ENCODE peak calls at places on chromosomes 16 and 17, in nine cellular contexts. One of them, this sample, is unnamed. For H3K4me1, the result is how much of the 10 kb centered on the place peaks cover.

GRCh38 chr16:9039208-9039607 is 52.2 kb upstream of the HAPSTR1 start:
- DNase-seq in endothelial cell of umbilical vein: no peak
- DNase-seq in A549: no peak
- DNase-seq in tibial nerve: no peak
- DNase-seq in body of pancreas: no peak
- DNase-seq in adrenal gland: no peak
- DNase-seq in gastrocnemius medialis: no peak
- DNase-seq in HCT116: no peak
- DNase-seq in right lobe of liver: no peak
- DNase-seq in this sample: no peak

GRCh38 chr17:249236-249993 is 68.0 kb upstream of the DOC2B start:
- DNase-seq in endothelial cell of umbilical vein: no peak
- DNase-seq in A549: no peak
- DNase-seq in tibial nerve: no peak
- DNase-seq in body of pancreas: peak
- DNase-seq in adrenal gland: peak
- DNase-seq in gastrocnemius medialis: no peak
- DNase-seq in HCT116: no peak
- DNase-seq in right lobe of liver: no peak
- DNase-seq in this sample: peak

GRCh38 chr17:29617481-29618271 is 5.0 kb downstream of the CORO6 start:
- DNase-seq in endothelial cell of umbilical vein: peak
- DNase-seq in A549: peak
- DNase-seq in tibial nerve: peak
- DNase-seq in body of pancreas: peak
- DNase-seq in adrenal gland: peak
- DNase-seq in gastrocnemius medialis: no peak
- DNase-seq in HCT116: peak
- DNase-seq in right lobe of liver: peak
- DNase-seq in this sample: peak

GRCh38 chr17:44235583-44235936 is 16.1 kb upstream of the UBTF start:
- DNase-seq in endothelial cell of umbilical vein: no peak
- DNase-seq in A549: no peak
- DNase-seq in tibial nerve: no peak
- DNase-seq in body of pancreas: no peak
- DNase-seq in adrenal gland: no peak
- DNase-seq in gastrocnemius medialis: no peak
- DNase-seq in HCT116: peak
- DNase-seq in right lobe of liver: no peak
- DNase-seq in this sample: no peak

GRCh38 chr17:72407336-72408121 is 286.7 kb downstream of the SOX9 start:
- DNase-seq in endothelial cell of umbilical vein: peak
- DNase-seq in A549: peak
- DNase-seq in tibial nerve: no peak
- DNase-seq in body of pancreas: peak
- DNase-seq in adrenal gland: peak
- DNase-seq in gastrocnemius medialis: no peak
- DNase-seq in HCT116: peak
- DNase-seq in right lobe of liver: no peak
- DNase-seq in this sample: peak

GRCh38 chr17:61309857-61310256 is 89.8 kb upstream of the TBX2 start:
- DNase-seq in endothelial cell of umbilical vein: no peak
- DNase-seq in A549: no peak
- DNase-seq in tibial nerve: no peak
- DNase-seq in body of pancreas: no peak
- DNase-seq in adrenal gland: no peak
- DNase-seq in gastrocnemius medialis: no peak
- DNase-seq in HCT116: no peak
- DNase-seq in right lobe of liver: no peak
- DNase-seq in this sample: no peak

GRCh38 chr17:59633658-59634359 is 14.1 kb downstream of the CLTC start:
- DNase-seq in endothelial cell of umbilical vein: no peak
- DNase-seq in A549: no peak
- DNase-seq in tibial nerve: no peak
- DNase-seq in body of pancreas: no peak
- DNase-seq in adrenal gland: no peak
- DNase-seq in gastrocnemius medialis: no peak
- DNase-seq in HCT116: no peak
- DNase-seq in right lobe of liver: no peak
- DNase-seq in this sample: no peak

GRCh38 chr16:49672753-49673152 is 183.2 kb downstream of the ZNF423 start:
- DNase-seq in endothelial cell of umbilical vein: no peak
- DNase-seq in A549: no peak
- DNase-seq in tibial nerve: no peak
- DNase-seq in body of pancreas: no peak
- DNase-seq in adrenal gland: no peak
- DNase-seq in gastrocnemius medialis: no peak
- DNase-seq in HCT116: no peak
- DNase-seq in right lobe of liver: no peak
- DNase-seq in this sample: no peak

GRCh38 chr16:25052530-25052929 is 37.4 kb upstream of the ARHGAP17 start:
- DNase-seq in endothelial cell of umbilical vein: no peak
- DNase-seq in A549: no peak
- DNase-seq in tibial nerve: no peak
- DNase-seq in body of pancreas: peak
- DNase-seq in adrenal gland: no peak
- DNase-seq in gastrocnemius medialis: no peak
- DNase-seq in HCT116: no peak
- DNase-seq in right lobe of liver: peak
- DNase-seq in this sample: no peak

GRCh38 chr17:56149266-56150036 is 3.8 kb upstream of the ANKFN1 start:
- DNase-seq in endothelial cell of umbilical vein: no peak
- DNase-seq in A549: no peak
- DNase-seq in tibial nerve: no peak
- DNase-seq in body of pancreas: no peak
- DNase-seq in adrenal gland: no peak
- DNase-seq in gastrocnemius medialis: no peak
- DNase-seq in HCT116: no peak
- DNase-seq in right lobe of liver: no peak
- DNase-seq in this sample: no peak

DNA sequence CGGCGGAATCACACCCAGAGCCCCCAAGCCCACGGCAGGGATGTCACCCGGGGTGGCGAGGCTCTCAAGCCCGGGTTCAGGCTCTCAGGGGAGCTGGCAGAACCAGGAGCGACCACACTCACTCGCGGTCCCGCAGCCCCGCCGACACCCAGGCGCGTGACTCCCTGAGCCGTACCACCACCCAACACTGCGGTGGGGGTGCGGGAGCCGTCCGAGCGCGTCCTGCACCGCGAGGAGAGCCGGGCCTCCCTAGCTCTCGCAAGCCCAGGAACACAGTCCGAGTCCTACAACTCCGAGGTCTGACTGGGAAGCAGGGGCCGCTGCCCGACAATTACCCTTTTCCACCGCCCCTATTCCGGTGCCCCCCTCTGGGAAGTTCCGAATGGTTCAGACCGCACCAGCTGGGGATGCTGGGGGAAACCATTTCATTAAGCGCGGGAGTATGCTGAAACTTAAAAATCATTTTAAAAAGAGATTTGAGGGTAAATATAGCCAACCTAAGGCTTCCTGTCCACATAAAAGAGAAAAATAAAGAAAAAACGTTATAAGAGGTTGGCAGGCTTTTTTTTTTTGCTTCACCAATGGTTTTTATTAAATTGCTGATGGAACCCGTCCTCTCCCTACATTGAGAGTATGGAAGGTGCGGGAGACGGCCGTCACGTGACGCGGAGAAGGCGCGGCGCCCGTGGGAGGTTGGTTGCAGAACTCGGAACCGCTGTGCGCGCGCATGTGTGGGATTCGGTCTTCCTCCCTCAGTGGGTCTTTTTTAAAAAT is at the start of gene FLCN:
- DNase-seq in endothelial cell of umbilical vein: peak
- DNase-seq in A549: peak
- DNase-seq in tibial nerve: peak
- DNase-seq in body of pancreas: peak
- DNase-seq in adrenal gland: peak
- DNase-seq in gastrocnemius medialis: peak
- DNase-seq in HCT116: peak
- DNase-seq in right lobe of liver: peak
- DNase-seq in this sample: peak
- TF ChIP-seq POLR2A in endothelial cell of umbilical vein: peak
- TF ChIP-seq POLR2A in A549: peak
- TF ChIP-seq POLR2A in tibial nerve: peak
- TF ChIP-seq POLR2A in body of pancreas: peak
- TF ChIP-seq POLR2A in adrenal gland: peak
- TF ChIP-seq POLR2A in gastrocnemius medialis: peak
- TF ChIP-seq POLR2A in HCT116: peak
- TF ChIP-seq POLR2A in right lobe of liver: peak
- TF ChIP-seq POLR2A in this sample: peak

GRCh38 chr17:63631626-63632025 is 9.4 kb downstream of the MAP3K3 start:
- DNase-seq in endothelial cell of umbilical vein: peak
- DNase-seq in A549: no peak
- DNase-seq in tibial nerve: no peak
- DNase-seq in body of pancreas: no peak
- DNase-seq in adrenal gland: no peak
- DNase-seq in gastrocnemius medialis: no peak
- DNase-seq in HCT116: no peak
- DNase-seq in right lobe of liver: no peak
- DNase-seq in this sample: no peak

GRCh38 chr17:63633742-63634141 is 11.5 kb downstream of the MAP3K3 start:
- DNase-seq in endothelial cell of umbilical vein: no peak
- DNase-seq in A549: no peak
- DNase-seq in tibial nerve: no peak
- DNase-seq in body of pancreas: no peak
- DNase-seq in adrenal gland: no peak
- DNase-seq in gastrocnemius medialis: no peak
- DNase-seq in HCT116: no peak
- DNase-seq in right lobe of liver: no peak
- DNase-seq in this sample: no peak

GRCh38 chr17:63631062-63631461 is 8.8 kb downstream of the MAP3K3 start:
- DNase-seq in endothelial cell of umbilical vein: no peak
- DNase-seq in A549: no peak
- DNase-seq in tibial nerve: no peak
- DNase-seq in body of pancreas: no peak
- DNase-seq in adrenal gland: no peak
- DNase-seq in gastrocnemius medialis: no peak
- DNase-seq in HCT116: no peak
- DNase-seq in right lobe of liver: no peak
- DNase-seq in this sample: no peak

GRCh38 chr17:63626551-63627228 is 4.5 kb downstream of the MAP3K3 start:
- DNase-seq in endothelial cell of umbilical vein: peak
- DNase-seq in A549: no peak
- DNase-seq in tibial nerve: no peak
- DNase-seq in body of pancreas: no peak
- DNase-seq in adrenal gland: no peak
- DNase-seq in gastrocnemius medialis: no peak
- DNase-seq in HCT116: no peak
- DNase-seq in right lobe of liver: no peak
- DNase-seq in this sample: no peak

GRCh38 chr17:63629627-63630026 is 7.4 kb downstream of the MAP3K3 start:
- DNase-seq in endothelial cell of umbilical vein: peak
- DNase-seq in A549: no peak
- DNase-seq in tibial nerve: no peak
- DNase-seq in body of pancreas: no peak
- DNase-seq in adrenal gland: no peak
- DNase-seq in gastrocnemius medialis: no peak
- DNase-seq in HCT116: no peak
- DNase-seq in right lobe of liver: no peak
- DNase-seq in this sample: no peak
- H3K4me1 ChIP-seq in endothelial cell of umbilical vein: under half
- H3K4me1 ChIP-seq in A549: under half
- H3K4me1 ChIP-seq in tibial nerve: half or more
- H3K4me1 ChIP-seq in body of pancreas: half or more
- H3K4me1 ChIP-seq in adrenal gland: half or more
- H3K4me1 ChIP-seq in gastrocnemius medialis: half or more
- H3K4me1 ChIP-seq in HCT116: under half
- H3K4me1 ChIP-seq in right lobe of liver: under half
- H3K4me1 ChIP-seq in this sample: under half

DNA sequence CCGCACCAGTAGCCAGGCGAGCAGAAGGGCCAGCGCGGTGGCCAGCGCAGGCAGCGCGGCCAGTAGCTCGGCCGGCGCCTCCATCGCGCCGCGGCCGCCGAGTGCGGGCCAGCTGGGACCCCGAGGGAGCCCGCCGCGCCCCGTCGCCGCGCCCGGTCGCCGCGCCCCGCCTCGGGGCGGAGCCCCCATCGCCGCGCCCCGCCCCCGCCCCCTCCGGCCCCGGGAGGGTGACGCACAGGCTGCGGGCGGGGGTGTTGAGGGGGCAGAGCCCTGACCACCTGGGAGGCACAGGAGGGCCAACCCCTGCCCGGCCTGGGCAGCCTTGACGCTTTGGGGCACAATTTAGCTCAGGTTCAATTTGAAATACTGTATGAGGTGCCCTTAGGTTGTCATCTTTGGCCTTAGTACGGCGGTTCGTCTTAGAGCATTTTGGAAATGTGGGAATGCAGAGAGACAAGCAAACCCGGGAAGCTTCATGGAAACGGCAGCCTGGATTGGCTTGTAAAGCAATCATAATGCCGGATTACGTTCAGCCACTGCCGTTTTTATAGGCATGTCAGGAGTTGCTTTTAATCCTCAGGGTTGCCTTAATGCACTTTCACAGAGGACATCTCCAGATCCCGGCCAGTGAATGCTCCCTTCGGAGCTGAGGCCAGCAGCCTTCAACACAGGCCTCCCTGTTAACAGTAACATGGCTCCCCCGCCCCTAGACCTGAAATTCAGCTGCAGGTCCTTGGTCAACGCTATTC is at the start of gene MXRA7:
- DNase-seq in endothelial cell of umbilical vein: peak
- DNase-seq in A549: peak
- DNase-seq in tibial nerve: peak
- DNase-seq in body of pancreas: peak
- DNase-seq in adrenal gland: peak
- DNase-seq in gastrocnemius medialis: no peak
- DNase-seq in HCT116: no peak
- DNase-seq in right lobe of liver: peak
- DNase-seq in this sample: peak
- TF ChIP-seq POLR2A in endothelial cell of umbilical vein: peak
- TF ChIP-seq POLR2A in A549: peak
- TF ChIP-seq POLR2A in tibial nerve: no peak
- TF ChIP-seq POLR2A in body of pancreas: peak
- TF ChIP-seq POLR2A in adrenal gland: no peak
- TF ChIP-seq POLR2A in gastrocnemius medialis: no peak
- TF ChIP-seq POLR2A in HCT116: peak
- TF ChIP-seq POLR2A in right lobe of liver: no peak
- TF ChIP-seq POLR2A in this sample: no peak

DNA sequence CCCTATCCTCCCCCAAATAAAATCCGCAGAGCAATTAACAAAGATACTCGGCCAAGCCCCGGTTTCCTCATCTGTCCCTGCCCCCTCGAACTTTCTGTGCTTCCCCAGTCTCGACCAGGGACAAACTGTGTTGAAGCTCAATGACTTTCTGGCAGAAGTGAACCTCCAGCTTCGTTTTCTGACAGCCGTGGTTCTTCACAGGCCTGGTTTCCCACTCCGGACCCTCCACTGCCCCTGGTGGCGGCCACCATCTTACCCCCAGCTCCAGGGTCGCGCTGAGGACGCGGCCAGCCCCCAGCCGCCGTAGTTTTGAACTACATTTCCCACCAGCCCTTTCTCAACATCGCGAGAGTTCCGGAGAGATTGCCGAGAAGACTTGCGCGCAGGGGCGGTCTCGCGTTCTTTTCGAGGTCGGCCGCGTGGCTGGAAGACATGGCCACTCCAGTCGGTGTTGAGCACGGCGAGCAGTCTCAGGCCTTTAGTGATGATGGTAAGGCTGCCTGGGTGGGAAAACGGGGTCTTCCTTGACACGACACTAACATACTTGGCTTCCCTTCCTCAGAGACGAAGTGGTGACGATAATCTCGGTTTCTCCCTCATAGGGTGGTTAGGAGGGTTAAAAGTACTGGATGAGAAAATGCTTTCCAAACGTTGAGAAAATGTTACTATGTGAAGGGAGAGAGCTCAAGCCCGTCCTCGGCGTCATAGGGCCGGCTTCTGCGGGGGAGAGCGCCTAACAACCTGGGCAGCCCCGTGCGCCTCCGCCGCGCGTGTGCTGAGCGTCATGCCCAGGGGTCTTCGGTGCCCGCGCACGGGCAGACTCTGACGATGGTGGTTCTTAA is 17.7 kb downstream of the PRCD start:
- DNase-seq in endothelial cell of umbilical vein: peak
- DNase-seq in A549: peak
- DNase-seq in tibial nerve: peak
- DNase-seq in body of pancreas: peak
- DNase-seq in adrenal gland: peak
- DNase-seq in gastrocnemius medialis: peak
- DNase-seq in HCT116: peak
- DNase-seq in right lobe of liver: peak
- DNase-seq in this sample: peak
- H3K4me1 ChIP-seq in endothelial cell of umbilical vein: under half
- H3K4me1 ChIP-seq in A549: under half
- H3K4me1 ChIP-seq in tibial nerve: half or more
- H3K4me1 ChIP-seq in body of pancreas: half or more
- H3K4me1 ChIP-seq in adrenal gland: under half
- H3K4me1 ChIP-seq in gastrocnemius medialis: under half
- H3K4me1 ChIP-seq in HCT116: under half
- H3K4me1 ChIP-seq in right lobe of liver: under half
- H3K4me1 ChIP-seq in this sample: under half